ENCODE peak calls at places on chromosomes 4 and X, in seven cellular contexts. U, O, Z, A, G, J and W are unnamed samples.
A peak's percentile ranks its signal among the peaks of the same experiment; 100 is the strongest.

GRCh38 chrX:76148011-76148665 is 24.7 kb upstream of the PBDC1 start:
- DNase-seq in J (no peak), A (no peak), U (no peak), G (peak; percentile 2), O (peak; percentile 55), Z (peak; percentile 76), W (peak; percentile 16)

GRCh38 chrX:134764202-134764785 is 106.0 kb upstream of the PLAC1 start:
- DNase-seq in G (no peak), O (peak; percentile 24), Z (peak; percentile 90), U (peak; percentile 87), J (peak; percentile 57), A (no peak), W (peak; percentile 63)

GRCh38 chr4:173834151-173834550 is 304.1 kb upstream of the HAND2 start:
- DNase-seq in J (peak; percentile 13), O (peak; percentile 33), Z (peak; percentile 19), G (no peak), A (no peak), U (peak; percentile 11), W (no peak)

GRCh38 chr4:8394125-8394524 is 46.4 kb downstream of the ACOX3 start:
- DNase-seq in J (no peak), O (peak; percentile 66), Z (no peak), U (no peak), G (no peak), A (peak; percentile 32), W (no peak)

GRCh38 chr4:54657556-54658313 is at the start of gene KIT:
- DNase-seq in A (peak; percentile 75), G (no peak), O (peak; percentile 65), J (no peak), U (peak; percentile 93), Z (no peak), W (no peak)

GRCh38 chr4:113290666-113291065 is 241.2 kb downstream of the ANK2 start:
- DNase-seq in A (no peak), U (no peak), Z (no peak), J (no peak), G (no peak), O (no peak), W (no peak)

GRCh38 chrX:120468071-120468470 is 1.0 kb downstream of the LAMP2 start:
- DNase-seq in A (no peak), J (no peak), G (no peak), O (no peak), Z (no peak), U (no peak), W (no peak)

GRCh38 chr4:150859435-150859834 is 155.6 kb downstream of the LRBA start:
- DNase-seq in U (no peak), Z (no peak), J (no peak), O (no peak), A (no peak), G (no peak), W (no peak)

GRCh38 chrX:81259008-81259713 is 57.3 kb downstream of the SH3BGRL start:
- DNase-seq in U (no peak), G (no peak), O (peak; percentile 28), A (no peak), Z (no peak), J (no peak), W (no peak)

GRCh38 chr4:67727124-67727850 is 26.3 kb upstream of the UBA6 start:
- DNase-seq in A (no peak), J (no peak), Z (peak; percentile 75), O (peak; percentile 81), U (peak; percentile 10), G (no peak), W (peak; percentile 55)

GRCh38 chr4:122577808-122578781 is 42.8 kb downstream of the IL21 start:
- DNase-seq in Z (peak; percentile 75), O (peak; percentile 67), U (peak; percentile 76), G (peak; percentile 30), J (peak; percentile 48), A (peak; percentile 71), W (peak; percentile 84)

GRCh38 chrX:32673193-32673592 is 538.2 kb downstream of the DMD start:
- DNase-seq in U (peak; percentile 37), A (peak; percentile 33), J (no peak), Z (peak; percentile 2), O (no peak), G (no peak), W (no peak)

GRCh38 chr4:128690009-128690408 is 119.5 kb upstream of the JADE1 start:
- DNase-seq in G (no peak), O (no peak), A (no peak), Z (no peak), J (no peak), U (peak; percentile 59), W (no peak)

GRCh38 chrX:41858161-41858775 is 65.1 kb downstream of the CASK start:
- DNase-seq in U (peak; percentile 62), A (no peak), Z (no peak), G (no peak), J (no peak), O (no peak), W (no peak)

GRCh38 chr4:94412019-94413017 is 39.4 kb upstream of the PDLIM5 start:
- DNase-seq in G (peak; percentile 15), A (peak; percentile 38), O (peak; percentile 80), U (no peak), J (peak; percentile 76), Z (peak; percentile 85), W (no peak)

GRCh38 chrX:118652717-118653116 is 74.7 kb upstream of the IL13RA1 start:
- DNase-seq in U (no peak), G (peak; percentile 21), Z (peak; percentile 74), A (no peak), O (peak; percentile 70), J (no peak), W (no peak)

GRCh38 chr4:23594125-23594524 is 295.7 kb downstream of the PPARGC1A start:
- DNase-seq in Z (no peak), O (no peak), J (no peak), G (no peak), U (no peak), A (no peak), W (no peak)

GRCh38 chr4:5918331-5919030 is 25.6 kb upstream of the CRMP1 start:
- DNase-seq in A (no peak), Z (no peak), O (no peak), J (no peak), G (no peak), U (no peak), W (no peak)

GRCh38 chr4:5908836-5909235 is 15.9 kb upstream of the CRMP1 start:
- DNase-seq in Z (no peak), G (no peak), O (no peak), U (no peak), A (no peak), J (no peak), W (no peak)

GRCh38 chr4:5916229-5916628 is 23.3 kb upstream of the CRMP1 start:
- DNase-seq in O (no peak), J (no peak), A (no peak), G (no peak), Z (no peak), U (no peak), W (no peak)

DNA sequence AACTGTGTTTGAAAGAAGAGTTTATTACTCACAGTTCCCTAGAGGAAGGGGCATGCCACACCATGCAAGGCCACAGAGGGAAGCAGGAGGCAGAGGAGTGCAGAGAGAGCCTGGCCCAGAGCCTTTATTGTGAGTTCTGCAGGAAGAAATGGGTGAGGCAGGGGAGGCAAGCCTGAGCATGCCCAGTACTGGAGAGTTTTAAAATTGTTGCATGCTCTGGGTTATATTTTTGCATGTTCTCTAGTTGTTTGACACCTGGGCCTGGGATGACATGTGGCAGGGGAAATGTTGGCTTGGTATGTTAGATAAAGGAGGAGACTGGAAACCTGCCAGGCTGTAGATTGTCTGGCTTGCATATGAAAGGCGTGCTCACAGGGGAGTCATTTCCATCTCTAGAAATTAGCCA is 19.7 kb upstream of the CRMP1 start:
- DNase-seq in O (no peak), Z (no peak), A (no peak), U (peak; percentile 54), J (no peak), G (no peak), W (no peak)
- H3K9me2 ChIP-seq in O (no peaks in the 10 kb centered on the region), Z (no peaks in the 10 kb centered on the region), A (no peaks in the 10 kb centered on the region), U (no peaks in the 10 kb centered on the region), J (no peaks in the 10 kb centered on the region), G (no peaks in the 10 kb centered on the region), W (no peaks in the 10 kb centered on the region)

GRCh38 chrX:124796989-124797388 is 450.6 kb downstream of the SH2D1A start:
- DNase-seq in J (no peak), U (no peak), Z (no peak), A (no peak), G (no peak), O (no peak), W (no peak)

DNA sequence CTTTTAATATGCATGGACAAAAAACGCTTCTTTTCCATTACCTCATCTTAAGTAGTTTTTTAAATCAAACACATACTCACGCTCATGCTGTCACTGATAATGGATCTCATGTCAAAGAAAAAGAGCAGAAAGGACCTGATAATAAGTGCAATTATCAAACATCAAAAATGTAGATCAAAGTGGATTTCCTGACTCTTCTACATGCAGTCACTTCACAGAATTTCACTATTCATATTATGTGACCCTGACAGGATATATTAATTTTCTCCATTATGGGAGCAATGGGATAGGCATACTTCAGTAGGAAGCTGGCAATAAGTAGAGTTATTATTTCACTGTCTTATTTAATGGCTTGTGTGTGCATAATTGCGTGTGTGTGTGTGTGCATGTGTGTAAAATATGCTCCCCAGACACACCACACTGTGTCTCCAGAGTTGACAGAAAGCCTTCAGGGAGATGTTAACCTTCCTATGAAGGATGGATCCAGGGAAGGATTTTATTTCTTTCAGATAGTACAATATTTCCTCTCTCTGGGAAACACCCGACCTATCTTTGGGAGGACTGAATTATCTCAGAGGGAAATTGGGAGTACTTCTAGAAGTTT is 445.2 kb downstream of the SH2D1A start:
- DNase-seq in G (no peak), J (no peak), A (no peak), U (no peak), Z (no peak), O (no peak), W (no peak)
- TF ChIP-seq EZH2 in G (no peak), J (no peak), A (no peak), U (no peak), Z (no peak), O (no peak), W (no peak)

GRCh38 chr4:72338060-72338459 is 231.0 kb downstream of the ADAMTS3 start:
- DNase-seq in A (no peak), Z (no peak), J (no peak), G (no peak), U (no peak), O (no peak), W (no peak)
- H3K9me2 ChIP-seq in A (no peaks in the 10 kb centered on the region), Z (no peaks in the 10 kb centered on the region), J (no peaks in the 10 kb centered on the region), G (no peaks in the 10 kb centered on the region), U (no peaks in the 10 kb centered on the region), O (peaks cover 3% of the 10 kb centered on the region), W (no peaks in the 10 kb centered on the region)

GRCh38 chr4:42149004-42149403 is 3.5 kb downstream of the BEND4 start:
- DNase-seq in G (no peak), U (no peak), A (no peak), J (no peak), O (no peak), Z (no peak), W (no peak)

GRCh38 chr4:42150653-42151567 is 1.5 kb downstream of the BEND4 start:
- DNase-seq in Z (no peak), A (peak; percentile 13), O (peak; percentile 4), G (no peak), J (no peak), U (peak; percentile 64), W (no peak)

GRCh38 chr4:42148453-42148852 is 4.0 kb downstream of the BEND4 start:
- DNase-seq in Z (no peak), O (no peak), G (no peak), A (no peak), J (no peak), U (no peak), W (no peak)

GRCh38 chr4:42151568-42152506 is 618 bp downstream of the BEND4 start:
- DNase-seq in Z (no peak), G (no peak), U (peak; percentile 69), O (peak; percentile 13), A (peak; percentile 26), J (no peak), W (peak; percentile 83)

GRCh38 chr4:42152507-42153504 is at the start of gene BEND4:
- DNase-seq in J (no peak), U (peak; percentile 91), G (no peak), Z (no peak), A (no peak), O (peak; percentile 7), W (peak; percentile 27)
- TF ChIP-seq EZH2 in J (no peak), U (no peak), G (no peak), Z (no peak), A (no peak), O (peak; percentile 72), W (no peak)